ENCODE peak calls at places on chromosomes 1 and 21, in four cellular contexts. A is RKO, B is Caki2, Z is fibroblast of villous mesenchyme. P is an unnamed sample.

GRCh38 chr21:45228171-45228641 is 59.5 kb downstream of the POFUT2 start:
- DNase-seq in A (peak), B (peak), Z (peak), P (no peak)

GRCh38 chr1:204544321-204544720 is 28.1 kb downstream of the MDM4 start:
- DNase-seq in A (no peak), B (peak), Z (no peak), P (no peak)

GRCh38 chr21:34180826-34181359 is 107.5 kb downstream of the MRPS6 start:
- DNase-seq in A (no peak), B (no peak), Z (no peak), P (no peak)

GRCh38 chr1:211017066-211017691 is 116.8 kb downstream of the KCNH1 start:
- DNase-seq in A (no peak), B (peak), Z (peak), P (no peak)

GRCh38 chr1:201644197-201644596 is 105.3 kb downstream of the NAV1 start:
- DNase-seq in A (no peak), B (no peak), Z (no peak), P (no peak)

GRCh38 chr1:205435904-205436573 is 14.2 kb upstream of the LEMD1 start:
- DNase-seq in A (no peak), B (no peak), Z (no peak), P (peak)

GRCh38 chr1:2132222-2133038 is 62.1 kb downstream of the FAAP20 start:
- DNase-seq in A (peak), B (no peak), Z (peak), P (peak)

GRCh38 chr1:108646661-108647269 is 14.1 kb downstream of the HENMT1 start:
- DNase-seq in A (no peak), B (no peak), Z (peak), P (peak)

GRCh38 chr1:235708390-235708962 is 58.9 kb upstream of the GNG4 start:
- DNase-seq in A (peak), B (peak), Z (no peak), P (no peak)

GRCh38 chr1:903305-903704 is 20.4 kb upstream of the SAMD11 start:
- DNase-seq in A (no peak), B (no peak), Z (no peak), P (no peak)

GRCh38 chr1:2468041-2468472 is 8.0 kb upstream of the PLCH2 start:
- DNase-seq in A (peak), B (peak), Z (peak), P (no peak)

GRCh38 chr1:81446006-81446669 is 354.6 kb upstream of the ADGRL2 start:
- DNase-seq in A (no peak), B (no peak), Z (no peak), P (no peak)

GRCh38 chr1:164823486-164824279 is 264.7 kb downstream of the PBX1 start:
- DNase-seq in A (no peak), B (no peak), Z (peak), P (no peak)

GRCh38 chr1:193183019-193183643 is 3.3 kb downstream of the B3GALT2 start:
- DNase-seq in A (peak), B (peak), Z (peak), P (no peak)

P was measured in spleen.